ENCODE peak calls at places on chromosomes 3 and 15, in seven cellular contexts. U is heart right ventricle, Y is colonic mucosa, E is adrenal gland, Z is AG04450, V is tibial artery, Q is IMR-90. L is an unnamed sample.

GRCh38 chr3:107117922-107118576 is 259.2 kb upstream of the CCDC54 start:
- DNase-seq in Z (peak; percentile 43), Y (no peak), E (peak; percentile 69), Q (peak; percentile 80), V (peak; percentile 26), U (no peak), L (no peak)

GRCh38 chr3:15081960-15082664 is 16.8 kb downstream of the RBSN start:
- DNase-seq in Z (no peak), Y (no peak), V (no peak), Q (peak; percentile 59), U (no peak), E (peak; percentile 77), L (peak; percentile 20)

GRCh38 chr15:60392986-60393811 is 4.6 kb downstream of the ANXA2 start:
- DNase-seq in V (peak; percentile 84), Z (no peak), E (peak; percentile 95), Y (peak; percentile 85), U (no peak), Q (peak; percentile 98), L (peak; percentile 98)

GRCh38 chr15:33448961-33449611 is 138.3 kb downstream of the RYR3 start:
- DNase-seq in Z (no peak), U (no peak), V (no peak), Y (no peak), E (no peak), Q (no peak), L (peak; percentile 39)

GRCh38 chr3:126885425-126885824 is 97.5 kb upstream of the PLXNA1 start:
- DNase-seq in Y (no peak), Z (no peak), Q (no peak), E (no peak), V (no peak), U (no peak), L (no peak)

GRCh38 chr15:80325206-80325605 is 73.2 kb upstream of the CTXND1 start:
- DNase-seq in E (no peak), U (no peak), Y (no peak), Z (no peak), V (no peak), Q (no peak), L (no peak)

GRCh38 chr3:49566312-49566711 is 12.0 kb downstream of the BSN start:
- DNase-seq in U (no peak), Z (no peak), Q (no peak), E (peak; percentile 2), V (no peak), Y (no peak), L (no peak)

GRCh38 chr3:168884353-168884903 is 779.1 kb downstream of the MECOM start:
- DNase-seq in Q (peak; percentile 87), Z (peak; percentile 48), Y (peak; percentile 58), E (peak; percentile 52), U (no peak), V (peak; percentile 29), L (peak; percentile 70)

GRCh38 chr15:68633181-68634121 is 54.7 kb downstream of the CORO2B start:
- DNase-seq in Z (no peak), Q (no peak), E (no peak), Y (no peak), U (peak; percentile 36), V (no peak), L (no peak)

GRCh38 chr3:196707566-196707965 is 4.5 kb downstream of the CEP19 start:
- DNase-seq in U (no peak), Z (no peak), Y (no peak), Q (no peak), V (no peak), E (no peak), L (no peak)

GRCh38 chr3:191441687-191442086 is 19.3 kb upstream of the PYDC2 start:
- DNase-seq in E (no peak), Y (no peak), V (no peak), U (no peak), Z (no peak), Q (no peak), L (no peak)

GRCh38 chr15:39539466-39539865 is 41.4 kb upstream of the THBS1 start:
- DNase-seq in Y (no peak), Z (no peak), E (no peak), U (no peak), V (no peak), Q (peak; percentile 4), L (no peak)

GRCh38 chr3:179688847-179689246 is 36.0 kb downstream of the USP13 start:
- DNase-seq in Z (no peak), V (no peak), Q (peak; percentile 58), E (no peak), Y (no peak), U (no peak), L (peak; percentile 14)

GRCh38 chr3:58293516-58293915 is 12.5 kb upstream of the RPP14 start:
- DNase-seq in E (no peak), Z (no peak), V (no peak), Y (no peak), U (no peak), Q (no peak), L (no peak)

GRCh38 chr3:31054032-31054431 is 159.6 kb upstream of the GADL1 start:
- DNase-seq in Z (no peak), V (no peak), E (no peak), U (no peak), Q (peak; percentile 16), Y (no peak), L (no peak)
- H3K27ac ChIP-seq in Z (no peak overlapping the region), V (no peak overlapping the region), E (no peak overlapping the region), U (no peak overlapping the region), Q (no peak overlapping the region), Y (no peak overlapping the region), L (no peak overlapping the region)

GRCh38 chr3:4714045-4714444 is 220.9 kb downstream of the ITPR1 start:
- DNase-seq in Q (no peak), E (no peak), Z (no peak), U (no peak), Y (no peak), V (no peak), L (no peak)

GRCh38 chr3:4712109-4712508 is 219.0 kb downstream of the ITPR1 start:
- DNase-seq in Z (no peak), Q (peak; percentile 57), U (no peak), V (no peak), Y (peak; percentile 78), E (no peak), L (peak; percentile 98)

GRCh38 chr3:4710191-4710590 is 217.0 kb downstream of the ITPR1 start:
- DNase-seq in V (no peak), E (no peak), Y (no peak), U (no peak), Q (no peak), Z (no peak), L (no peak)

GRCh38 chr3:4709336-4709735 is 216.2 kb downstream of the ITPR1 start:
- DNase-seq in U (no peak), Q (peak; percentile 43), Z (no peak), E (no peak), Y (no peak), V (no peak), L (no peak)

GRCh38 chr3:4711680-4711992 is 218.5 kb downstream of the ITPR1 start:
- DNase-seq in Y (no peak), V (no peak), U (no peak), Z (no peak), Q (no peak), E (no peak), L (no peak)
- H3K27ac ChIP-seq in Y (no peak overlapping the region), V (no peak overlapping the region), U (no peak overlapping the region), Z (no peak overlapping the region), Q (no peak overlapping the region), E (peak overlapping the region; percentile 20), L (peak overlapping the region; percentile 81)

DNA sequence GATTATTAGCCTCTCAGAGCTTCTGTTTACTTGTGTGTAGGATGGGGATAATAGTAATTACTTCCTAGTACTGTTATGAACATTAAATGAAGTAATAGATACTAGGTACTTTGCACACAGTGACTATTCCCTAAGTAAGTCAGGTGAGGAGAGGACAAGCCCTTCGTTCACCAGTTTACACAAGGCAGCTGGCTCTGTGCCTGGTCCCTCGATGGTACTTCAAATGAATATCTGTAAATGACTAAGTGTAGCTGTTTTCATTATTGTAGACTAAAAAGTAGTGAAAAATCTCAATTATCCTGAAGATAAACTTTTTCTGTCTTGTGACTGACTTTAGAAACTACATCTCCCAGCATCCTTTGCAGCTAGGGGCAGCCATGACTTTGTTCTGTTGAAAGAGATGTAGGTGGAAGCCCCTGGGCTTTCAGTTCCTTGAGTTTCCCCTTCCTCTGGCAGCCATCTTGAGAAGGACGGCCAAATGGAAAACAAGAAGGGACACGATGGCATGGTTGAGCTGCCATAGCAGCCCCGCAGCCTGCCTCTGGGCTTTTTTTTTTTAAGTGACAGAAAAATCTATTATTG is 11.7 kb upstream of the WNT7A start:
- DNase-seq in Y (no peak), Q (no peak), U (no peak), E (no peak), Z (no peak), V (peak; percentile 10), L (no peak)
- H3K27ac ChIP-seq in Y (no peak overlapping the region), Q (no peak overlapping the region), U (no peak overlapping the region), E (no peak overlapping the region), Z (no peak overlapping the region), V (no peak overlapping the region), L (peak overlapping the region; percentile 52)

GRCh38 chr3:136351351-136351750 is 101.2 kb downstream of the PCCB start:
- DNase-seq in E (no peak), U (no peak), Z (no peak), Q (peak; percentile 44), V (no peak), Y (no peak), L (no peak)
- H3K27ac ChIP-seq in E (no peak overlapping the region), U (no peak overlapping the region), Z (peak overlapping the region; percentile 66), Q (peak overlapping the region; percentile 96), V (no peak overlapping the region), Y (no peak overlapping the region), L (no peak overlapping the region)

GRCh38 chr3:160698806-160699205 is 21.8 kb downstream of the ARL14 start:
- DNase-seq in U (no peak), Q (no peak), Z (no peak), Y (no peak), V (no peak), E (no peak), L (no peak)
- H3K27ac ChIP-seq in U (no peak overlapping the region), Q (no peak overlapping the region), Z (no peak overlapping the region), Y (no peak overlapping the region), V (no peak overlapping the region), E (peak overlapping the region; percentile 29), L (no peak overlapping the region)

DNA sequence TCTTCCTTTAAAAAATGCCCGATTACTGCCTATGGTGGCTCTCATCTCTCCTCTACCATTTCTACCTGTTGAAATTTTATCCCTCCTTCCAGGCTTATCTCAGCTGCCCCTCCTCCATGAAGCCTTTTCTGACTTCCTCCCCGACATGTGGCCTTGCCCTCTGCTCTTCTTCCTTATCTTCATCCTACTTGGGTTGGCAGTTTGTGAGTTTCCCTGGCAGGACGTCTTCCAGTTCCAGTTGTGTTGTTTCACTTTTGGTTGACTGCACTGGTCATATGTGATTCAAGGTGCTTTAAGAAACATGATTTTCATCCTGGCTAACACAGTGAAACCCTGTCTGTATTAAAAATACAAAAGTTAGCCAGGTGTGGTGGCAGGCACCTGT is 4.4 kb downstream of the DLL4 start:
- DNase-seq in V (no peak), Y (peak; percentile 80), Z (no peak), U (no peak), Q (no peak), E (no peak), L (no peak)
- H3K27ac ChIP-seq in V (no peak overlapping the region), Y (peak overlapping the region; percentile 71), Z (no peak overlapping the region), U (no peak overlapping the region), Q (no peak overlapping the region), E (no peak overlapping the region), L (no peak overlapping the region)

GRCh38 chr3:171743327-171744054 is 66.8 kb downstream of the PLD1 start:
- DNase-seq in Y (no peak), Q (no peak), E (no peak), V (no peak), Z (no peak), U (no peak), L (no peak)
- H3K27ac ChIP-seq in Y (no peak overlapping the region), Q (no peak overlapping the region), E (no peak overlapping the region), V (no peak overlapping the region), Z (no peak overlapping the region), U (peak overlapping the region; percentile 61), L (no peak overlapping the region)